ENCODE peak calls at places on chromosomes 11 and 22, in four cellular contexts. R is T-cell; Y is ACHN; L is activated CD8-positive, alpha-beta T cell treated with anti-CD3 and anti-CD28 coated beads, Interleukin-2, amount 10 ng/mL, durations not matched to agents 7 days and 5 days. H is an unnamed sample.

GRCh38 chr11:116696381-116696941 is 76.3 kb downstream of the BUD13 start:
- DNase-seq in R (no peak), Y (no peak), L (no peak), H (peak)

GRCh38 chr11:47923667-47924066 is 56.7 kb upstream of the PTPRJ start:
- DNase-seq in R (no peak), Y (no peak), L (no peak), H (no peak)

GRCh38 chr22:46723882-46724281 is 14.2 kb downstream of the CERK start:
- DNase-seq in R (no peak), Y (no peak), L (no peak), H (no peak)

GRCh38 chr11:9762531-9762930 is 98.7 kb downstream of the SWAP70 start:
- DNase-seq in R (no peak), Y (no peak), L (no peak), H (no peak)

GRCh38 chr11:69448471-69449284 is 32.8 kb upstream of the LINC01488 start:
- DNase-seq in R (no peak), Y (no peak), L (no peak), H (no peak)

GRCh38 chr11:36300651-36301050 is 4.6 kb downstream of the PRR5L start:
- DNase-seq in R (no peak), Y (no peak), L (no peak), H (no peak)

GRCh38 chr22:37972527-37972926 is 11.8 kb downstream of the SOX10 start:
- DNase-seq in R (no peak), Y (no peak), L (no peak), H (no peak)

GRCh38 chr11:12122083-12122482 is 11.7 kb downstream of the MICAL2 start:
- DNase-seq in R (no peak), Y (peak), L (no peak), H (no peak)

GRCh38 chr11:69650832-69651344 is 9.9 kb downstream of the CCND1 start:
- DNase-seq in R (no peak), Y (no peak), L (no peak), H (peak)

GRCh38 chr22:36104988-36105387 is 55.6 kb downstream of the APOL3 start:
- DNase-seq in R (no peak), Y (no peak), L (no peak), H (no peak)

GRCh38 chr11:76664578-76665061 is 5.9 kb downstream of the LRRC32 start:
- DNase-seq in R (no peak), Y (no peak), L (peak), H (no peak)

GRCh38 chr22:22110548-22111266 is 128.1 kb upstream of the TOP3B start:
- DNase-seq in R (no peak), Y (peak), L (peak), H (peak)

GRCh38 chr11:105357764-105358163 is 218.2 kb upstream of the CARD18 start:
- DNase-seq in R (no peak), Y (peak), L (no peak), H (no peak)

GRCh38 chr11:76835928-76836612 is 24.6 kb upstream of the ACER3 start:
- DNase-seq in R (no peak), Y (no peak), L (no peak), H (no peak)

GRCh38 chr11:66725646-66726045 is 3.4 kb downstream of the SPTBN2 start:
- DNase-seq in R (no peak), Y (no peak), L (no peak), H (no peak)

GRCh38 chr11:114340311-114341131 is 44.3 kb downstream of the NNMT start:
- DNase-seq in R (peak), Y (peak), L (peak), H (peak)

GRCh38 chr11:129939510-129939909 is 44.1 kb upstream of the NFRKB start:
- DNase-seq in R (no peak), Y (no peak), L (no peak), H (no peak)

GRCh38 chr11:11334607-11335006 is 18.4 kb downstream of the CSNK2A3 start:
- DNase-seq in R (no peak), Y (no peak), L (no peak), H (no peak)